ENCODE peak calls at places on chromosomes 16 and 17, in five cellular contexts. F, I, S, A and P are unnamed samples.

GRCh38 chr17:81706757-81707624 is 3.8 kb downstream of the MRPL12 start:
- DNase-seq in F (no peak), I (no peak), S (no peak), A (no peak), P (no peak)

GRCh38 chr17:31053076-31053475 is 41.7 kb upstream of the NF1 start:
- DNase-seq in F (no peak), I (no peak), S (no peak), A (no peak), P (no peak)

GRCh38 chr17:33990943-33991706 is 264.0 kb upstream of the CCL2 start:
- DNase-seq in F (no peak), I (no peak), S (no peak), A (no peak), P (no peak)

GRCh38 chr17:71405101-71405500 is 715.7 kb upstream of the SOX9 start:
- DNase-seq in F (no peak), I (no peak), S (no peak), A (no peak), P (no peak)

GRCh38 chr16:22035094-22035675 is 27.3 kb downstream of the MOSMO start:
- DNase-seq in F (no peak), I (no peak), S (no peak), A (no peak), P (no peak)

GRCh38 chr17:64497565-64498035 is 746 bp upstream of the POLG2 start:
- DNase-seq in F (no peak), I (no peak), S (no peak), A (no peak), P (no peak)

GRCh38 chr16:57479422-57480126 is 6.7 kb downstream of the DOK4 start:
- DNase-seq in F (peak; percentile 56), I (peak; percentile 79), S (no peak), A (peak; percentile 72), P (no peak)

GRCh38 chr16:69037373-69038160 is 67.9 kb upstream of the HAS3 start:
- DNase-seq in F (no peak), I (no peak), S (no peak), A (no peak), P (no peak)

GRCh38 chr17:39114744-39115534 is 36.5 kb downstream of the PLXDC1 start:
- DNase-seq in F (peak; percentile 25), I (no peak), S (no peak), A (no peak), P (no peak)

GRCh38 chr17:28572294-28573099 is 1.2 kb upstream of the PIGS start:
- DNase-seq in F (no peak), I (no peak), S (no peak), A (no peak), P (no peak)
- H3K27ac ChIP-seq in F (no peak overlapping the region), I (peak overlapping the region; percentile 78), S (no peak overlapping the region), A (no peak overlapping the region), P (no peak overlapping the region)

DNA sequence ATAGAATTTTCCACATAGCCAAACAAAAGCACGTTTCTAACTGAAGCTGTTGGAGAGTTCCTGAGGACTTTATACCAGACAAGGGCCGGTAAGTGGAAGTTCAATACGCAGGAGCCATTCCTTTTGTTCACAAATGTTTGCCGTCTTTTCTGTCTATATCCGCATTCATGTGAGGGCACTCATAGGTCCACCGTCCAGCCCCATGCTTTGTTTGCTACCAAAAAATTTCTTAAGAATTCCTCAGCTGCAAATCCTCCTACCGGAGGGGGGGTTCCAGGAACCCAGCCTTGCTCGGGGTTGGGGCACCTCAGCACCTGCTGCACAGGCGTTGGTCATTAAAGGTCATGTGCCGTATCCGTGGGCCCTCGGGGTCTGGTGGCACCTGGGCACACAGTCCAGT is 276.8 kb downstream of the SEC14L1 start:
- DNase-seq in F (no peak), I (no peak), S (no peak), A (no peak), P (no peak)
- H3K4me1 ChIP-seq in F (peaks cover 38% of the 10 kb centered on the region), I (peaks cover 27% of the 10 kb centered on the region), S (peaks cover 58% of the 10 kb centered on the region), A (peaks cover 22% of the 10 kb centered on the region), P (peaks cover 22% of the 10 kb centered on the region)

DNA sequence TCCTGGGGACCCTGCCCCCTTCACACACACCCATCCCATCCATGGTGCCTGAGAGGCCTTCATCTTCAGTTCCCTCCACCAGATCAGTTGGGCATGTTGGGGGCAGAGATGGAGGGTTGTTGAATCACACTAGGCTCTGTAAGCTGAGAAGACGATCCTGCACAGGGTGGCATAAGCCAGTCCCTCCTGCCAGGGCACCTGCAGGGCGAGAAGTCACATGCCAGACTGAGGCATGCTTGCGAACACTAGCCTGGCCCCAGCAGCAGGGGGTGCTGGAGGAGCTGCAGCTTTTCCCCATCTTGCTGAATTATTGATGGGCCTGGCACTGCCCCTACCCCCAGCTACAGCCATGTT is 6.1 kb upstream of the TBX2 start:
- DNase-seq in F (peak; percentile 37), I (no peak), S (no peak), A (no peak), P (no peak)
- H3K27ac ChIP-seq in F (peak overlapping the region; percentile 97), I (no peak overlapping the region), S (no peak overlapping the region), A (no peak overlapping the region), P (no peak overlapping the region)

DNA sequence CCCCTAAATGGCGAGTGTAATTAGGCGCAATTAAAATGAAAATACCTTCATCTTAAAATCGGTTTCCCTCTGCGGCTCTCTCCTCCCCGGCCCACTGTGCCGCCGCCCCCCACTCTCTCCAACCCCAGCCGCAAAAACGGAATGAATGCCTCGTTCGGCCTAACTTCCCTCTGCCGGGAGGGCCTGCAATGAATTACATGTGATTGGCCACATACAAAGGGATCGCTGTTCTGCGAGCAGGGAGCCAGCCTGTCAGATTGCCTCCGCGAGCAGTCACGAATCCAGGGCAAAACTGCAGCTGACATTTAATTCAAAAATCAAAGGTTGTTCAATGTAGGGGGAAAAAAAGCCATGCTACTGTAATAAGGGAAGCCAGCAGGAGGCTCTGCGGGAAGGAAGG is 85.0 kb downstream of the TBC1D16 start:
- DNase-seq in F (no peak), I (no peak), S (no peak), A (no peak), P (no peak)
- H3K4me1 ChIP-seq in F (peaks cover 21% of the 10 kb centered on the region), I (no peaks in the 10 kb centered on the region), S (no peaks in the 10 kb centered on the region), A (peaks cover 28% of the 10 kb centered on the region), P (peaks cover 36% of the 10 kb centered on the region)

DNA sequence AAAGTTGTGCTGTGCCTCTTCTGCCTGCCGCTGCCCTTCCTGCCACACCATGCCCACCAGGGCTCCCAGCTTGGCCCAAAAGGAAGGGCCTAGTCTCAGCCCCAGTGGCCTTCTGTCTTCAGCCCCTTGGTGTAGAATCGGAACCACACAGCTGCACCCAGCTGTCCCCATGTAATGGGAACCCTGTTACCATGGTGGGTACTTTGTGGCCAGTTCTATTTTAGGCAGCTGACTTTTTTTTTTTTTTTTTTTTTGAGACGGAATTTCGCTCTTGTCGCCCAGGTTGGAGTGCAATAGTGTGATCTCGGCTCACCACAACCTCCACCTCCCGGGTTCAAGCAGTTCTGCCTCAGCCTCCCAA is 163.3 kb upstream of the GSE1 start:
- DNase-seq in F (no peak), I (no peak), S (no peak), A (no peak), P (no peak)
- H3K27ac ChIP-seq in F (no peak overlapping the region), I (peak overlapping the region; percentile 75), S (no peak overlapping the region), A (no peak overlapping the region), P (no peak overlapping the region)

DNA sequence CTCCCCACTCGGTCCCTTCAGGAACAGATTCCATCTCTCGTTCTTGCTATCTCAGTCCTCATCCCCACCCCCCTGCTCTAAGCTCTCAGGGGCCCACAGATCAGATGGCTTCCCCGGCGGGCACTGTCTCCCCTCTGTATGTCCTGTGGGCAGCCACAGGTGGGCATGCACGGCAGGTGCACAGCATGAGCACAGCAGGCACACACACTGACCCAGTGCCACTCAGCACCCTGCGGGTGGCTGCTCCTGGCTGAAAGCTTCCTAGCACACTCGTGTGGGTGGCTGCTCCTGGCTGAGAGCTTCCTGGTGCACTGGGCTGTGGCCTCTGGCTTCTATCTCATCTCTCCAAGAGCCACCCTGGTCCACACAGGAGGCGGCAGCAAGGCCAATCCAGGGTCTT is 44.5 kb upstream of the SMIM36 start:
- DNase-seq in F (no peak), I (no peak), S (no peak), A (no peak), P (no peak)
- H3K4me1 ChIP-seq in F (no peaks in the 10 kb centered on the region), I (no peaks in the 10 kb centered on the region), S (no peaks in the 10 kb centered on the region), A (no peaks in the 10 kb centered on the region), P (no peaks in the 10 kb centered on the region)

DNA sequence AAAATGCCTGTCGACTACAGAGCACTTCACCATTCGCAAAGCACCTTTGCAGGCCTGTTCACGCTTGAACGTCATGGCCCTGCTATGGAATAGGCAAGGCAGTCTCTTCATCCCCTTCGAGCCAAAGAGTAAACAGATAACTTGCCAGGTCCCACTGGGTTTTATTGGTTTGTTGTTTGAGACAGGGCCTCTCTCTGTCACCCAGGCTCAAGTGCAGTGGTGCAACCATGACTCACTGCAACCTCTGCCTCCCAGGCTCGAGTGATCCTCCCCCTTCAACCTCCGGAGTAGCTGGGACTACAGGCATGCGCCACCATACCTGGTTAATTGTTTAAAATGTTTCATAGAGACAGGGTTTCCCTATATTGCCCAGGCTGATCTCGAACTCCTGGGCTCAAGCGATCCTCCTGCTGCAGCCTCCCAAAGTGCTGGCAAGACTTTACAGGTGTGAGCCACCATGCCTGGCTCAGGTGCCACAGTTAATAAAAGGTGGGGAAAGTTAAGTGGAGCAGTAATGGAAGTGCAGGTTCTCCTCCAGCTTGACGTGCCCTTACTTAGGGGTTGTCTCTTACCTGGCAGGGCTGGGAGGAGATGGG is 9.5 kb downstream of the CHAD start:
- DNase-seq in F (peak; percentile 12), I (peak; percentile 53), S (no peak), A (no peak), P (no peak)
- H3K27ac ChIP-seq in F (no peak overlapping the region), I (peak overlapping the region; percentile 26), S (no peak overlapping the region), A (no peak overlapping the region), P (no peak overlapping the region)

DNA sequence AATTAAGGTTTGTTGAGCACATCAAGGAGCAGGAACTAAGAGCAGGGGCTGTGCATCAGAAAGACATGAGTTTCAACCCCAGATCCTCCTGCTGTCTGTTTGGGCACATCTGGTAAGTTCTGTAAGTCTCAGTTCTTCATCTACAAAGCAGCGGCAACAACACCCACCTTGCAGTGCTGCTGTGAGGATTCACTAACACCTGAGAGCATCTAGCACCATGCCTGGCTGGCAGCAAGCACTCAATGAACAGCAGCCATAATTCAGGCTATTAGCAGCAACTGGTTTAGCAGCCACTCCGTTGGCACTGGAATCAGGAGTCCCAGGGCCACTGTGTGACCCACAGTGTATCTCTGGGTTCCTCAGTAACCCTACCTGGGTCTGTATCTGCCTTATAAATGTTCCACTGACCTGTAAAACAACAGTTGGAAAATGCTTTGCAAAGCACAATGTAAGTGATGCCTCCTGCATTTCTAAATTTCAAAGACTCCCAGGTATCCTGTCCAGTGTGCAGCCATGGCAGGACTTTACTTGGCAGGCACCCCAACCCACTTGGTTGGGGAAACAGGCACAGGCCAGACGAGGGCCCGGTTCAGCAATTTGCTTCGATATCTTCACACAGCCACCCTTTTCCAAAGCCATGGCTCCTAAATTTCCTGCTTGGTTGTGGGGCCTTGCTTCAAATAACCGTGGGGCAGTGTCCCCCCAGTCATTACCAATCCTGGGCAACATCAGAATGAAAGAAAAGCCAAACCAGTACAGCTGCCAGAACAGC is 4.2 kb downstream of the ST3GAL2 start:
- DNase-seq in F (no peak), I (no peak), S (no peak), A (no peak), P (no peak)
- H3K4me1 ChIP-seq in F (peaks cover 35% of the 10 kb centered on the region), I (peaks cover 55% of the 10 kb centered on the region), S (peaks cover 74% of the 10 kb centered on the region), A (peaks cover 7% of the 10 kb centered on the region), P (peaks cover 75% of the 10 kb centered on the region)

DNA sequence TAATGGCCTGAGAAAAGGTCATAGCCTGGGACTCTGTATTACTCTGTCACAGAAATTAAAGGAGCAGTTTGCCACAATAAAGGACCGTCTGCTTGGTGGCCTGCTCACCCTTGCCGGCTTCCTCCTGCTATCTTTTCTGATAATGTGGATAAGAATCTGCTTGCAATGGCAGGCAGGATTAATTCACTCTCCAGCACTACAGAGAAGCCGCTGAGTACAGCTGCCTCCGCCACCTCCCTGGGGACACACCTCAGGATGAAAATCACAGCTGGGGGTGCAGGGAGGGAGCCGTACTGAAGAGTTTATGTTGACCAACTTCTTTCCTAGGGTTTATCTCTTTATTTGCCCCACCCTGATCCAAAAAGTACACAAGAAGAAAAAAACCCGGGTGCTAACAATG is 245.9 kb upstream of the RPL38 start:
- DNase-seq in F (no peak), I (peak; percentile 47), S (no peak), A (no peak), P (no peak)
- H3K27ac ChIP-seq in F (no peak overlapping the region), I (peak overlapping the region; percentile 51), S (no peak overlapping the region), A (no peak overlapping the region), P (no peak overlapping the region)